ENCODE peak calls at places on chromosomes 2 and 18, in four cellular contexts. M is tibial artery, V is fibroblast of the aortic adventitia, B is GM12864. C is an unnamed sample.

GRCh38 chr2:218010116-218010837 is 7.5 kb upstream of the TNS1 start:
- DNase-seq in V (no peak), M (peak), B (no peak), C (peak)

GRCh38 chr2:38671303-38671702 is 5.4 kb downstream of the GALM start:
- DNase-seq in B (no peak), M (peak), V (no peak), C (no peak)

GRCh38 chr2:48529189-48529588 is 765 bp upstream of the STON1 start:
- DNase-seq in V (no peak), M (peak), B (no peak), C (no peak)

GRCh38 chr2:44902767-44903166 is 38.7 kb upstream of the SIX3 start:
- DNase-seq in V (no peak), B (no peak), M (no peak), C (no peak)

GRCh38 chr2:203720011-203720410 is 13.6 kb downstream of the CD28 start:
- DNase-seq in B (no peak), M (no peak), V (no peak), C (no peak)

GRCh38 chr2:234680688-234681050 is 183.8 kb upstream of the ARL4C start:
- DNase-seq in V (no peak), M (no peak), B (no peak), C (no peak)

GRCh38 chr18:79789901-79790885 is 7.5 kb upstream of the KCNG2 start:
- DNase-seq in B (no peak), M (peak), V (no peak), C (no peak)

GRCh38 chr2:199310654-199311275 is 147.0 kb downstream of the SATB2 start:
- DNase-seq in B (no peak), V (no peak), M (no peak), C (no peak)

GRCh38 chr2:69538872-69539548 is 101.8 kb upstream of the NFU1 start:
- DNase-seq in V (no peak), M (no peak), B (no peak), C (no peak)

GRCh38 chr2:223519471-223519870 is 82.7 kb downstream of the SCG2 start:
- DNase-seq in B (no peak), V (no peak), M (no peak), C (no peak)

GRCh38 chr2:146621656-146622055 is 1223.2 kb upstream of the ACVR2A start:
- DNase-seq in M (no peak), V (no peak), B (no peak), C (no peak)

GRCh38 chr2:136383161-136383560 is 265.2 kb upstream of the CXCR4 start:
- DNase-seq in B (no peak), M (no peak), V (no peak), C (no peak)

GRCh38 chr2:136384541-136385303 is 266.8 kb upstream of the CXCR4 start:
- DNase-seq in V (peak), B (no peak), M (no peak), C (peak)

GRCh38 chr2:136378712-136379595 is 261.0 kb upstream of the CXCR4 start:
- DNase-seq in M (no peak), V (peak), B (no peak), C (peak)

GRCh38 chr2:136381245-136381644 is 263.3 kb upstream of the CXCR4 start:
- DNase-seq in M (no peak), B (no peak), V (no peak), C (no peak)

DNA sequence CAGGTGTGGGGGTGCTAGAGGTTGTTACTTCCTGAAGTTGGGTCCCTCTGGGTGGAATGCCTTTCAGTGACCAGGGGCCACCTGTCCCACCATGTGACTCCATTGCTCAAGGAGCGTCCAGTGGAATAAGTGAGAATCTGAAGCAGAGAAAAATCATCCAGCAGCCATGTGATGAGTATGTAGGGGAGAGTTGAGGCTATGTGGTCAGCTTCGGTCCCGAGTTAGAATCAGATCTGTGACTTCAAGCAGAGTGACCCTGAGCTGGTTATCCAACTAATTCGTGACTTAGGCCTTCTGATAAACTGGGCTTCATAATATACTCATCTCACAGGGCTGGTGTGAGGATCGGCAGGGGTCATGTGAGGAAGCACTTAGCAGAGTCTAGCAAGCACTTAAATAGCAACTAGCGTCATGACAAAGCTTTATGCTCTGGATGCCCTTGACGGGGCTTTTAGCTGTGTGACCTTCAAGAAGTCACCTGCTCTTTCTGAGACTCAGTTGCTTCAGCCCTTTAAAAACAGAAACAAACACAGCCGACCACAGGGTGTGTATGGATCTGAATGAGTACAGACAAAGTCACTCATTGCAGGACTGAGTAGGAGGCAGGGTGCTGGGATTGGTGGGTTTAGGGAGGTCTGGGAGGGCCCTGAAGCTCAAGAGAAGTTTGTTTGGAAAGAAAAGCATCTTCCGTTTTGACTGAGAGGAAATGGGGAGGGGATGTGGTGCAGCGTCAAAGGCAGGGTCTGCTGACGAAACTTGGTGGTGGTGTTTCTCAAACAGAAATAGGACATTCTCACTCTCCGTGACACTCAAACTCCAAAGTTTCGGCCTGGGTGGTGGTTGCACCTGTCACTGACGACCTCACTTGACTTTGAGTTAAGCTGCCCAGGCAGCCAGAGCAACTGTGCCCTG is 264.0 kb upstream of the CXCR4 start:
- DNase-seq in V (no peak), M (no peak), B (peak), C (peak)
- TF ChIP-seq CTCF in V (no peak), M (no peak), B (no peak), C (no peak)

GRCh38 chr2:233059547-233059796 is 670 bp upstream of the INPP5D start:
- DNase-seq in B (no peak), V (no peak), M (no peak), C (peak)
- TF ChIP-seq CTCF in B (peak), V (no peak), M (no peak), C (peak)

GRCh38 chr18:70072678-70073077 is 125.0 kb upstream of the CD226 start:
- DNase-seq in B (no peak), M (no peak), V (peak), C (no peak)
- TF ChIP-seq CTCF in B (peak), M (no peak), V (peak), C (peak)

GRCh38 chr2:138276367-138276766 is 225.2 kb upstream of the SPOPL start:
- DNase-seq in B (no peak), V (no peak), M (no peak), C (no peak)
- TF ChIP-seq CTCF in B (no peak), V (no peak), M (no peak), C (no peak)

GRCh38 chr2:237685408-237685807 is 58.0 kb downstream of the LRRFIP1 start:
- DNase-seq in M (no peak), V (peak), B (no peak), C (no peak)
- TF ChIP-seq CTCF in M (no peak), V (peak), B (no peak), C (no peak)

GRCh38 chr18:9549405-9549804 is 65.0 kb downstream of the PPP4R1 start:
- DNase-seq in V (no peak), M (no peak), B (no peak), C (no peak)
- TF ChIP-seq CTCF in V (no peak), M (no peak), B (peak), C (no peak)

C was measured in GM13976.